ENCODE peak calls at places on chromosomes 3 and 15, in eight cellular contexts. L, R, M, Z, I, O, T and K are unnamed samples.

GRCh38 chr3:71288269-71288930 is 295.1 kb downstream of the FOXP1 start:
- DNase-seq in T (no peak), O (no peak), L (no peak), R (peak; percentile 41), M (no peak), Z (no peak), I (no peak), K (no peak)

GRCh38 chr15:25707656-25708365 is 155.3 kb downstream of the ATP10A start:
- DNase-seq in I (no peak), M (no peak), R (no peak), T (no peak), Z (no peak), L (no peak), O (no peak), K (no peak)

GRCh38 chr15:91890614-91891013 is 37.1 kb downstream of the SLCO3A1 start:
- DNase-seq in O (no peak), M (no peak), T (peak; percentile 78), I (no peak), R (peak; percentile 42), Z (no peak), L (no peak), K (no peak)

GRCh38 chr3:160641675-160642330 is 35.2 kb upstream of the ARL14 start:
- DNase-seq in M (no peak), Z (no peak), T (no peak), O (no peak), L (no peak), I (no peak), R (no peak), K (no peak)

GRCh38 chr3:129627350-129628168 is 21.1 kb upstream of the PLXND1 start:
- DNase-seq in M (peak; percentile 75), I (peak; percentile 87), L (peak; percentile 86), Z (peak; percentile 77), O (peak; percentile 89), R (peak; percentile 83), T (peak; percentile 81), K (peak; percentile 84)

GRCh38 chr3:9783954-9784353 is 8.3 kb downstream of the TADA3 start:
- DNase-seq in L (no peak), R (no peak), I (no peak), O (no peak), Z (no peak), T (no peak), M (no peak), K (no peak)

GRCh38 chr3:4721511-4721911 is 228.4 kb downstream of the ITPR1 start:
- DNase-seq in O (no peak), R (peak; percentile 94), L (no peak), T (peak; percentile 25), I (no peak), Z (no peak), M (no peak), K (no peak)

GRCh38 chr15:98746756-98747155 is 98.4 kb downstream of the IGF1R start:
- DNase-seq in T (no peak), L (no peak), M (no peak), Z (no peak), I (no peak), R (no peak), O (no peak), K (no peak)

GRCh38 chr3:10248984-10249748 is 907 bp downstream of the TATDN2 start:
- DNase-seq in T (peak; percentile 16), R (no peak), M (peak; percentile 37), O (no peak), I (peak; percentile 72), Z (no peak), L (peak; percentile 61), K (peak; percentile 84)

GRCh38 chr3:123951522-123952447 is 9.2 kb downstream of the CCDC14 start:
- DNase-seq in O (no peak), T (no peak), I (no peak), L (no peak), Z (no peak), M (no peak), R (no peak), K (no peak)

GRCh38 chr15:38758001-38758400 is 193.4 kb upstream of the RASGRP1 start:
- DNase-seq in L (no peak), M (no peak), T (peak; percentile 8), I (no peak), Z (no peak), O (no peak), R (peak; percentile 79), K (no peak)

DNA sequence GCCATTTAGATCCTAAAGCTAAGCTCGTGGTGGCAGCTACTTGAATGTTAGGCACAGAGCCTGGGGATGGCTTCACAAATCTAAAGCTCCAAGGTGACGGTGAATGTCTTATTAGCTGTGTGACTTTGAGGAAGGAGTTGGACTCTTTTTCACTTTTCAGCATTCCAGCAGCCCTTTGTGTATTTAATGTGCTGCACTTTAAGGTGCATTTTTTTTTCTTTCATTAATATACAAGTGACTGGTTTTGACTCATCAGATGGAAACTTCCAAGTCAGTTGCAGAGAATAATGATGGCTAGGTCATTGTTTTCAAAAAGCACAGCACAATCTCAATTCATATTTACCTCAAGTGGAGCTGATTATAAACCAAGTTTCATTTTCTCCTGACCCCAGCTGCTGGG is 55.8 kb downstream of the TMED3 start:
- DNase-seq in T (no peak), Z (no peak), M (no peak), I (no peak), R (no peak), O (no peak), L (no peak), K (no peak)
- TF ChIP-seq CTCF in T (no peak), Z (no peak), M (no peak), I (no peak), R (no peak), O (no peak), L (no peak), K (no peak)

GRCh38 chr15:62027916-62028315 is 32.3 kb downstream of the VPS13C start:
- DNase-seq in R (no peak), I (no peak), O (no peak), M (no peak), L (no peak), Z (no peak), T (no peak), K (no peak)

GRCh38 chr15:62026707-62027565 is 33.3 kb downstream of the VPS13C start:
- DNase-seq in L (no peak), R (no peak), O (no peak), M (no peak), T (no peak), I (peak; percentile 10), Z (no peak), K (no peak)

GRCh38 chr15:62020576-62021160 is 39.6 kb downstream of the VPS13C start:
- DNase-seq in I (no peak), T (no peak), L (no peak), R (peak; percentile 26), Z (no peak), M (no peak), O (no peak), K (no peak)

GRCh38 chr15:62021991-62022600 is 38.2 kb downstream of the VPS13C start:
- DNase-seq in I (no peak), M (no peak), L (no peak), R (no peak), O (no peak), Z (no peak), T (no peak), K (no peak)
- TF ChIP-seq CTCF in I (no peak), M (no peak), L (no peak), R (peak; percentile 69), O (peak; percentile 20), Z (no peak), T (peak; percentile 55), K (peak; percentile 52)

DNA sequence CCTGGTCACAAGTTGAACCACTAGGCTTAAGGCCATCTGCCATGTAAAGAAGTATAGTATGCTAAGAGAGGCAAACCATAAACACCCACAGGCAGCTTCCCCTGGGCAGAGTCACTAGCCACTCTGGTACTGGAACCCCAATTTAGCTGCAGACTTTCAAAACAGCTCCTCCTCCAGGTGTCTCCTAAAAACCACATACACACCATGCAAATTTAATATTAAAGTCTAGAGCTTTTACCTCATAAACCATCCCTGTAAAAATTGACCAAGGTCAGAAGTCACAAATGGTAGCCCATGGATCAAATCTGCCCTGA is 99.1 kb upstream of the STT3B start:
- DNase-seq in M (no peak), L (peak; percentile 59), Z (no peak), R (no peak), I (no peak), O (no peak), T (no peak), K (no peak)
- TF ChIP-seq CTCF in M (no peak), L (no peak), Z (no peak), R (no peak), I (no peak), O (no peak), T (no peak), K (no peak)

GRCh38 chr3:112409061-112409460 is 76.1 kb downstream of the CD200 start:
- DNase-seq in T (no peak), M (no peak), I (no peak), L (no peak), Z (no peak), O (no peak), R (no peak), K (no peak)

GRCh38 chr3:112405845-112406244 is 72.9 kb downstream of the CD200 start:
- DNase-seq in R (no peak), O (no peak), T (no peak), M (no peak), L (peak; percentile 73), I (no peak), Z (no peak), K (peak; percentile 65)

GRCh38 chr3:112411425-112411824 is 78.5 kb downstream of the CD200 start:
- DNase-seq in L (no peak), M (no peak), I (no peak), T (no peak), O (no peak), Z (no peak), R (no peak), K (no peak)

GRCh38 chr3:112407888-112408702 is 75.1 kb downstream of the CD200 start:
- DNase-seq in R (no peak), I (no peak), O (no peak), T (no peak), Z (no peak), L (peak; percentile 49), M (no peak), K (no peak)

DNA sequence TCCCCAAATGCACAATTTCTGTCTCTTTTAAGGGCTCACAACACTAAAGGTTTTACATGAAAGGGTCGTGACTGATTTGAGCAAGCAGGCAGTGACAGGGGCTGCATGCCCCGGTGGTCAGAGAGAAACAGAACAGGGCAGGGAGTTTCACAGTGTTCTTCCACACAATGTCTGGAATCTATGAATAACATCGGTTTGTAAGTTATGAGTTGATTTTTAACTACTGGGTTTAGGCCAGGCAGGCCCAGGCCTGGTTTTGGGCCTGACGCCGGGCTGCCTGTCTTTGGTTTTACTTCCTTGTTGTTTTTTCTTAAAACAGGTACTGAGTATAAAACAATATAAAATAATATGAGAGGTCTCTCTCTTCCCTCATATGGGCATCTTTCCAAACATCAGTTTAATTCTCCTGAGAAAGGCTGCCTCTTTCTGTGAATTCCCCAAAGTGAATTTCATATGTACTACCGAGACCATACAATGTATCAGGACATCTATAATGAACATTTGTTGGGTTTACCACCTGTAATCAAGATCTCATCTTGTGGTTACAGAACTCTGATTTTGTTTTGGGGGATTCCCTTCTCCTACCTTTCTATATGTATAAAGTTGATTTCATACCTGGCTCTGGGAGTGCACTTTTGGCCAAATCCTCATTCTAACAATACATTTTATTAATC is 74.4 kb downstream of the CD200 start:
- DNase-seq in I (no peak), Z (no peak), T (no peak), M (no peak), O (no peak), R (no peak), L (peak; percentile 60), K (peak; percentile 14)
- TF ChIP-seq CTCF in I (no peak), Z (no peak), T (no peak), M (no peak), O (no peak), R (no peak), L (no peak), K (no peak)